ENCODE peak calls at places on chromosome 13, in eight cellular contexts. D, Z, U, W, J, R, E and S are unnamed samples.

GRCh38 chr13:91346848-91347211 is 657 bp upstream of the MIR17HG start:
- DNase-seq in Z (no peak), D (no peak), W (no peak), E (peak; percentile 22), R (no peak), J (peak; percentile 83), U (no peak), S (no peak)

GRCh38 chr13:49922301-49922700 is 13.8 kb downstream of the SPRYD7 start:
- DNase-seq in J (no peak), R (no peak), U (no peak), Z (no peak), E (no peak), D (no peak), W (no peak), S (no peak)

GRCh38 chr13:27583645-27584044 is 36.7 kb downstream of the LNX2 start:
- DNase-seq in U (no peak), Z (no peak), W (no peak), E (peak; percentile 51), J (no peak), D (no peak), R (no peak), S (no peak)

GRCh38 chr13:77310579-77311279 is 16.2 kb downstream of the MYCBP2 start:
- DNase-seq in E (peak; percentile 31), D (no peak), U (no peak), Z (no peak), W (no peak), R (no peak), J (no peak), S (no peak)

GRCh38 chr13:46553521-46553885 is 533 bp downstream of the LRCH1 start:
- DNase-seq in J (no peak), E (no peak), D (no peak), U (no peak), Z (no peak), R (no peak), W (no peak), S (no peak)

GRCh38 chr13:67119481-67119883 is 110.7 kb downstream of the PCDH9 start:
- DNase-seq in D (no peak), U (peak; percentile 95), Z (no peak), W (no peak), J (no peak), E (peak; percentile 99), R (peak; percentile 51), S (peak; percentile 87)

GRCh38 chr13:55155046-55155445 is 1985.7 kb upstream of the PRR20A start:
- DNase-seq in U (no peak), W (no peak), J (no peak), D (no peak), E (no peak), Z (no peak), R (no peak), S (no peak)

GRCh38 chr13:93620366-93620765 is 393.8 kb downstream of the GPC6 start:
- DNase-seq in U (no peak), J (no peak), D (no peak), Z (no peak), E (no peak), R (no peak), W (no peak), S (no peak)

GRCh38 chr13:96968027-96968426 is 26.2 kb downstream of the OXGR1 start:
- DNase-seq in Z (no peak), W (no peak), R (no peak), J (no peak), E (no peak), U (no peak), D (no peak), S (no peak)

GRCh38 chr13:24073657-24074056 is 86.9 kb upstream of the SPATA13 start:
- DNase-seq in R (no peak), E (no peak), J (no peak), D (no peak), Z (no peak), U (no peak), W (no peak), S (no peak)

GRCh38 chr13:80524447-80525215 is 183.7 kb upstream of the SPRY2 start:
- DNase-seq in E (peak; percentile 66), J (no peak), D (no peak), Z (no peak), W (no peak), U (no peak), R (no peak), S (no peak)

GRCh38 chr13:27578121-27579030 is 42.0 kb downstream of the LNX2 start:
- DNase-seq in D (no peak), R (no peak), J (no peak), E (peak; percentile 81), U (peak; percentile 21), Z (no peak), W (no peak), S (no peak)

GRCh38 chr13:23715762-23716235 is 145.6 kb downstream of the TNFRSF19 start:
- DNase-seq in R (no peak), U (no peak), E (peak; percentile 36), J (peak; percentile 8), W (no peak), D (no peak), Z (peak; percentile 28), S (no peak)